ENCODE peak calls at places on chromosome 4, in six cellular contexts. One of them, this sample, is unnamed.

GRCh38 chr4:83378426-83378825 is 43.8 kb upstream of the HPSE start:
- DNase-seq in GM23248: no peak
- DNase-seq in activated T-cell treated with anti-CD3 and anti-CD28 coated beads for 24 hours: no peak
- DNase-seq in foreskin fibroblast: no peak
- DNase-seq in substantia nigra: no peak
- DNase-seq in uterus: no peak
- DNase-seq in this sample: peak; percentile 45

GRCh38 chr4:151604238-151604637 is 156.6 kb downstream of the GATB start:
- DNase-seq in foreskin fibroblast: peak; percentile 53
- DNase-seq in GM23248: peak; percentile 57
- DNase-seq in substantia nigra: no peak
- DNase-seq in activated T-cell treated with anti-CD3 and anti-CD28 coated beads for 24 hours: no peak
- DNase-seq in uterus: no peak
- DNase-seq in this sample: no peak

GRCh38 chr4:77852892-77853495 is 9.6 kb upstream of the MRPL1 start:
- DNase-seq in substantia nigra: no peak
- DNase-seq in activated T-cell treated with anti-CD3 and anti-CD28 coated beads for 24 hours: no peak
- DNase-seq in foreskin fibroblast: no peak
- DNase-seq in GM23248: no peak
- DNase-seq in uterus: no peak
- DNase-seq in this sample: no peak

GRCh38 chr4:127622621-127622922 is 10.2 kb upstream of the INTU start:
- DNase-seq in foreskin fibroblast: no peak
- DNase-seq in substantia nigra: no peak
- DNase-seq in activated T-cell treated with anti-CD3 and anti-CD28 coated beads for 24 hours: no peak
- DNase-seq in uterus: no peak
- DNase-seq in GM23248: no peak
- DNase-seq in this sample: no peak

GRCh38 chr4:102554482-102554881 is 53.3 kb downstream of the NFKB1 start:
- DNase-seq in activated T-cell treated with anti-CD3 and anti-CD28 coated beads for 24 hours: no peak
- DNase-seq in uterus: peak; percentile 66
- DNase-seq in foreskin fibroblast: peak; percentile 16
- DNase-seq in substantia nigra: no peak
- DNase-seq in GM23248: peak; percentile 89
- DNase-seq in this sample: peak; percentile 16

GRCh38 chr4:156824451-156825060 is 147.0 kb downstream of the PDGFC start:
- DNase-seq in foreskin fibroblast: no peak
- DNase-seq in activated T-cell treated with anti-CD3 and anti-CD28 coated beads for 24 hours: no peak
- DNase-seq in GM23248: no peak
- DNase-seq in uterus: no peak
- DNase-seq in substantia nigra: no peak
- DNase-seq in this sample: no peak

GRCh38 chr4:120517966-120518365 is 404.6 kb downstream of the PRDM5 start:
- DNase-seq in foreskin fibroblast: peak; percentile 81
- DNase-seq in uterus: peak; percentile 50
- DNase-seq in GM23248: peak; percentile 87
- DNase-seq in substantia nigra: no peak
- DNase-seq in activated T-cell treated with anti-CD3 and anti-CD28 coated beads for 24 hours: no peak
- DNase-seq in this sample: no peak

GRCh38 chr4:163621844-163622243 is 127.4 kb downstream of the TMA16 start:
- DNase-seq in uterus: no peak
- DNase-seq in GM23248: no peak
- DNase-seq in foreskin fibroblast: no peak
- DNase-seq in substantia nigra: no peak
- DNase-seq in activated T-cell treated with anti-CD3 and anti-CD28 coated beads for 24 hours: no peak
- DNase-seq in this sample: no peak

GRCh38 chr4:637536-637935 is 12.2 kb downstream of the PDE6B start:
- DNase-seq in uterus: no peak
- DNase-seq in foreskin fibroblast: no peak
- DNase-seq in substantia nigra: no peak
- DNase-seq in GM23248: no peak
- DNase-seq in activated T-cell treated with anti-CD3 and anti-CD28 coated beads for 24 hours: no peak
- DNase-seq in this sample: no peak

GRCh38 chr4:163495900-163496299 is 1.4 kb downstream of the TMA16 start:
- DNase-seq in activated T-cell treated with anti-CD3 and anti-CD28 coated beads for 24 hours: no peak
- DNase-seq in foreskin fibroblast: no peak
- DNase-seq in GM23248: no peak
- DNase-seq in uterus: no peak
- DNase-seq in substantia nigra: no peak
- DNase-seq in this sample: no peak

GRCh38 chr4:128782875-128783614 is 26.5 kb upstream of the JADE1 start:
- DNase-seq in GM23248: peak; percentile 93
- DNase-seq in substantia nigra: no peak
- DNase-seq in activated T-cell treated with anti-CD3 and anti-CD28 coated beads for 24 hours: no peak
- DNase-seq in uterus: peak; percentile 19
- DNase-seq in foreskin fibroblast: peak; percentile 35
- DNase-seq in this sample: no peak

GRCh38 chr4:4775493-4776004 is 83.9 kb upstream of the MSX1 start:
- DNase-seq in activated T-cell treated with anti-CD3 and anti-CD28 coated beads for 24 hours: no peak
- DNase-seq in foreskin fibroblast: no peak
- DNase-seq in GM23248: no peak
- DNase-seq in uterus: no peak
- DNase-seq in substantia nigra: no peak
- DNase-seq in this sample: no peak

GRCh38 chr4:133147922-133148689 is 988 bp upstream of the PCDH10 start:
- DNase-seq in uterus: peak; percentile 18
- DNase-seq in GM23248: peak; percentile 43
- DNase-seq in substantia nigra: peak; percentile 78
- DNase-seq in activated T-cell treated with anti-CD3 and anti-CD28 coated beads for 24 hours: no peak
- DNase-seq in foreskin fibroblast: peak; percentile 66
- DNase-seq in this sample: peak; percentile 78

GRCh38 chr4:24917076-24917856 is 4.4 kb upstream of the CCDC149 start:
- DNase-seq in substantia nigra: no peak
- DNase-seq in foreskin fibroblast: no peak
- DNase-seq in uterus: no peak
- DNase-seq in GM23248: no peak
- DNase-seq in activated T-cell treated with anti-CD3 and anti-CD28 coated beads for 24 hours: no peak
- DNase-seq in this sample: peak; percentile 38

GRCh38 chr4:150782921-150783320 is 201.0 kb downstream of the MAB21L2 start:
- DNase-seq in GM23248: no peak
- DNase-seq in uterus: no peak
- DNase-seq in substantia nigra: no peak
- DNase-seq in foreskin fibroblast: peak; percentile 12
- DNase-seq in activated T-cell treated with anti-CD3 and anti-CD28 coated beads for 24 hours: no peak
- DNase-seq in this sample: no peak

GRCh38 chr4:15400911-15401671 is 26.7 kb upstream of the C1QTNF7 start:
- DNase-seq in activated T-cell treated with anti-CD3 and anti-CD28 coated beads for 24 hours: no peak
- DNase-seq in substantia nigra: no peak
- DNase-seq in GM23248: peak; percentile 90
- DNase-seq in uterus: peak; percentile 57
- DNase-seq in foreskin fibroblast: peak; percentile 92
- DNase-seq in this sample: no peak

GRCh38 chr4:89439533-89439932 is 131.9 kb upstream of the GPRIN3 start:
- DNase-seq in foreskin fibroblast: no peak
- DNase-seq in uterus: no peak
- DNase-seq in activated T-cell treated with anti-CD3 and anti-CD28 coated beads for 24 hours: no peak
- DNase-seq in substantia nigra: no peak
- DNase-seq in GM23248: no peak
- DNase-seq in this sample: no peak

GRCh38 chr4:6999172-7000086 is 43.7 kb upstream of the TADA2B start:
- DNase-seq in substantia nigra: no peak
- DNase-seq in activated T-cell treated with anti-CD3 and anti-CD28 coated beads for 24 hours: no peak
- DNase-seq in foreskin fibroblast: no peak
- DNase-seq in uterus: no peak
- DNase-seq in GM23248: no peak
- DNase-seq in this sample: no peak

GRCh38 chr4:125359363-125359762 is 44.6 kb downstream of the FAT4 start:
- DNase-seq in activated T-cell treated with anti-CD3 and anti-CD28 coated beads for 24 hours: no peak
- DNase-seq in substantia nigra: no peak
- DNase-seq in GM23248: no peak
- DNase-seq in foreskin fibroblast: no peak
- DNase-seq in uterus: no peak
- DNase-seq in this sample: no peak

GRCh38 chr4:128350449-128351045 is 62.9 kb upstream of the PGRMC2 start:
- DNase-seq in activated T-cell treated with anti-CD3 and anti-CD28 coated beads for 24 hours: no peak
- DNase-seq in uterus: no peak
- DNase-seq in substantia nigra: no peak
- DNase-seq in foreskin fibroblast: no peak
- DNase-seq in GM23248: no peak
- DNase-seq in this sample: no peak

GRCh38 chr4:44638091-44638490 is 13.3 kb downstream of the YIPF7 start:
- DNase-seq in foreskin fibroblast: no peak
- DNase-seq in activated T-cell treated with anti-CD3 and anti-CD28 coated beads for 24 hours: no peak
- DNase-seq in substantia nigra: no peak
- DNase-seq in uterus: no peak
- DNase-seq in GM23248: no peak
- DNase-seq in this sample: no peak

GRCh38 chr4:56909083-56909981 is 1.6 kb downstream of the REST start:
- DNase-seq in substantia nigra: peak; percentile 46
- DNase-seq in foreskin fibroblast: peak; percentile 74
- DNase-seq in uterus: peak; percentile 36
- DNase-seq in GM23248: peak; percentile 84
- DNase-seq in activated T-cell treated with anti-CD3 and anti-CD28 coated beads for 24 hours: no peak
- DNase-seq in this sample: peak; percentile 82

GRCh38 chr4:153159728-153160221 is 44.5 kb upstream of the TRIM2 start:
- DNase-seq in activated T-cell treated with anti-CD3 and anti-CD28 coated beads for 24 hours: no peak
- DNase-seq in foreskin fibroblast: peak; percentile 65
- DNase-seq in uterus: no peak
- DNase-seq in substantia nigra: no peak
- DNase-seq in GM23248: peak; percentile 85
- DNase-seq in this sample: no peak

GRCh38 chr4:87071401-87071800 is 136.6 kb downstream of the AFF1 start:
- DNase-seq in substantia nigra: no peak
- DNase-seq in activated T-cell treated with anti-CD3 and anti-CD28 coated beads for 24 hours: no peak
- DNase-seq in uterus: no peak
- DNase-seq in GM23248: no peak
- DNase-seq in foreskin fibroblast: no peak
- DNase-seq in this sample: no peak

GRCh38 chr4:158129649-158130048 is 43.2 kb downstream of the GASK1B start:
- DNase-seq in uterus: no peak
- DNase-seq in substantia nigra: no peak
- DNase-seq in activated T-cell treated with anti-CD3 and anti-CD28 coated beads for 24 hours: no peak
- DNase-seq in foreskin fibroblast: peak; percentile 29
- DNase-seq in GM23248: peak; percentile 67
- DNase-seq in this sample: no peak

GRCh38 chr4:169152899-169153298 is 117.9 kb downstream of the SH3RF1 start:
- DNase-seq in uterus: no peak
- DNase-seq in substantia nigra: no peak
- DNase-seq in activated T-cell treated with anti-CD3 and anti-CD28 coated beads for 24 hours: no peak
- DNase-seq in GM23248: no peak
- DNase-seq in foreskin fibroblast: no peak
- DNase-seq in this sample: no peak

GRCh38 chr4:3599951-3600350 is 67.7 kb upstream of the LRPAP1 start:
- DNase-seq in substantia nigra: no peak
- DNase-seq in activated T-cell treated with anti-CD3 and anti-CD28 coated beads for 24 hours: no peak
- DNase-seq in uterus: no peak
- DNase-seq in foreskin fibroblast: no peak
- DNase-seq in GM23248: no peak
- DNase-seq in this sample: peak; percentile 34

GRCh38 chr4:48141048-48141447 is 7.0 kb upstream of the TXK start:
- DNase-seq in GM23248: peak; percentile 64
- DNase-seq in substantia nigra: no peak
- DNase-seq in foreskin fibroblast: peak; percentile 58
- DNase-seq in activated T-cell treated with anti-CD3 and anti-CD28 coated beads for 24 hours: no peak
- DNase-seq in uterus: no peak
- DNase-seq in this sample: peak; percentile 54

This sample was measured in neural progenitor cell.